ENCODE peak calls at places on chromosomes 5 and 9, in four cellular contexts. G is HFF-Myc, X is astrocyte, O is A549. K is an unnamed sample.
A peak's percentile ranks its signal among the peaks of the same experiment; 100 is the strongest.

GRCh38 chr5:18992264-18992663 is 995.7 kb downstream of the CDH18 start:
- DNase-seq in G (no peak), X (no peak), O (no peak), K (no peak)

GRCh38 chr5:78855026-78855425 is 130.1 kb downstream of the ARSB start:
- DNase-seq in G (no peak), X (no peak), O (no peak), K (no peak)

GRCh38 chr5:99037668-99038067 is 108.9 kb upstream of the CHD1 start:
- DNase-seq in G (no peak), X (no peak), O (no peak), K (no peak)

GRCh38 chr9:111922324-111923013 is 25.9 kb downstream of the UGCG start:
- DNase-seq in G (no peak), X (no peak), O (no peak), K (no peak)

GRCh38 chr9:107836300-107836699 is 346.7 kb upstream of the KLF4 start:
- DNase-seq in G (no peak), X (no peak), O (no peak), K (no peak)

GRCh38 chr9:105269593-105269992 is 25.1 kb downstream of the SLC44A1 start:
- DNase-seq in G (no peak), X (no peak), O (no peak), K (no peak)

GRCh38 chr5:50963647-50964584 is 297.5 kb downstream of the PARP8 start:
- DNase-seq in G (no peak), X (no peak), O (no peak), K (no peak)

GRCh38 chr5:83554686-83555085 is 83.1 kb downstream of the VCAN start:
- DNase-seq in G (no peak), X (peak; percentile 67), O (peak; percentile 12), K (peak; percentile 38)

GRCh38 chr9:129436751-129437625 is 183.9 kb downstream of the C9orf50 start:
- DNase-seq in G (no peak), X (peak; percentile 60), O (no peak), K (peak; percentile 74)

GRCh38 chr5:80234311-80234948 is 21.4 kb downstream of the SERINC5 start:
- DNase-seq in G (no peak), X (no peak), O (no peak), K (no peak)

GRCh38 chr5:1732955-1733354 is 66.7 kb downstream of the MRPL36 start:
- DNase-seq in G (no peak), X (no peak), O (no peak), K (no peak)

GRCh38 chr5:141490271-141490670 is 1.4 kb downstream of the PCDHGC5 start:
- DNase-seq in G (no peak), X (no peak), O (no peak), K (no peak)

GRCh38 chr9:134293576-134294227 is 32.6 kb upstream of the RXRA start:
- DNase-seq in G (no peak), X (no peak), O (no peak), K (no peak)

GRCh38 chr5:170386743-170387142 is 2.4 kb downstream of the KCNMB1 start:
- DNase-seq in G (no peak), X (no peak), O (no peak), K (no peak)

GRCh38 chr5:170387775-170388174 is 1.4 kb downstream of the KCNMB1 start:
- DNase-seq in G (no peak), X (no peak), O (no peak), K (no peak)

GRCh38 chr5:170389250-170389902 is at the start of gene KCNMB1:
- DNase-seq in G (no peak), X (no peak), O (no peak), K (no peak)

GRCh38 chr5:170388818-170389217 is 349 bp downstream of the KCNMB1 start:
- DNase-seq in G (no peak), X (no peak), O (no peak), K (no peak)

GRCh38 chr5:170388240-170388639 is 927 bp downstream of the KCNMB1 start:
- DNase-seq in G (no peak), X (no peak), O (no peak), K (no peak)
- H3K4me3 ChIP-seq in G (no peak overlapping the region), X (no peak overlapping the region), O (no peak overlapping the region), K (no peak overlapping the region)

DNA sequence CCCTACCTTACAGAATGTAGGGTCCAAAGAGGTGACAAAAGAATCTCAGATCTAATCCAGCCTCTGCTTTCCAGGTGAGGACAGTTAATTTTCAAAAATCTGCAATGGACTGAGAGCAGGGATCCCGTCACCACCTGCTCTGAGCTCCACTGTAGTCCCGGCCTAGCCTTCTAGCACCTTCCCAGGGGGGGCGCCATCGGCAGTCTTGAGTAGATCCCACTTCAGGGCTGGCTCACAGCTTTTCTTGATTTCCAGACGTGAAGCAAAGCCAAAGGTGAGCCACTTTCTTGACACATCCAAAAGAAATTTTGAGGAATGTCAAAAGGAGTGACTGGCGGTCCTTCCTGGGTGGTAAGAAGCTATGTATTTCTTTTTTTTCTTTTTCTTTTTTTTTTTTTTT is 114.1 kb downstream of the SYK start:
- DNase-seq in G (no peak), X (no peak), O (peak; percentile 36), K (peak; percentile 17)
- TF ChIP-seq CTCF in G (peak; percentile 47), X (peak; percentile 36), O (no peak), K (peak; percentile 42)

GRCh38 chr5:58452566-58453258 is 7.2 kb downstream of the PLK2 start:
- DNase-seq in G (no peak), X (no peak), O (peak; percentile 54), K (peak; percentile 72)
- H3K4me3 ChIP-seq in G (no peak overlapping the region), X (peak overlapping the region; percentile 97), O (peak overlapping the region; percentile 91), K (peak overlapping the region; percentile 74)

GRCh38 chr5:14936588-14936987 is 65.0 kb upstream of the ANKH start:
- DNase-seq in G (no peak), X (no peak), O (no peak), K (no peak)

GRCh38 chr5:14935341-14935740 is 63.8 kb upstream of the ANKH start:
- DNase-seq in G (no peak), X (no peak), O (no peak), K (no peak)

GRCh38 chr5:14930486-14930885 is 58.9 kb upstream of the ANKH start:
- DNase-seq in G (no peak), X (peak; percentile 26), O (no peak), K (no peak)

GRCh38 chr5:14929293-14930065 is 57.9 kb upstream of the ANKH start:
- DNase-seq in G (no peak), X (peak; percentile 48), O (no peak), K (no peak)

DNA sequence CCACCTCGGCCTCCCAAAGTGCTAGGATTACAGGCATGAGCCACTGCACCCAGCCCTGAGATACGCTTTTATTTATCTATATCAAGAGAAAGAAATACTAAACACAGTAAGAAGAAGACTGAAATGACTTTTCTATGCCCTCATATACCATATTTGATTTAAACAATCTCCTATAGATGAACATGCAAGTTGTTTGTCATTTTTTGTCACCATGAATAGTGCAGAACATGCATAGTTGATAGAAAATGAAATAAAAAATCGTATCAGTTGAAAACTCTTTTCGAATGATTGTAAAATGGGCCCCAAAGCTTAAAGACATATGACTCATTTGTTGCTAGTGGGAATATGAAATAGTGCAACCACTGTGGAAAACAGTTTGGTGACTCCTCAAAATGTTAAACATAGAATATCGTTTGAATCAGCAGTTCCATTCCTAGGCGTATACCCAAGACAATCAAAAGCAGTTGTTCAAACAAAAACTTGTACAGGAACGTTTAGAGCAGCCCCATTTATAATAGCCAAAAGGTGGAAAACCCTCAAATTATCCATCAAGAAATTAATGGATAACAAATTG is 61.4 kb upstream of the ANKH start:
- DNase-seq in G (no peak), X (no peak), O (no peak), K (no peak)
- TF ChIP-seq CTCF in G (no peak), X (no peak), O (no peak), K (no peak)